ENCODE peak calls at places on chromosome 10, in eight cellular contexts. One of them, this sample, is unnamed.

GRCh38 chr10:60290558-60290957 is 99.1 kb downstream of the ANK3 start:
- DNase-seq in globus pallidus: no peak
- DNase-seq in ELF-1: no peak
- DNase-seq in A549: no peak
- DNase-seq in NCI-H2107: no peak
- DNase-seq in stomach: no peak
- DNase-seq in aorta: no peak
- DNase-seq in AG04450: no peak
- DNase-seq in this sample: peak; percentile 83

GRCh38 chr10:100890141-100890695 is 22.5 kb upstream of the SLF2 start:
- DNase-seq in aorta: no peak
- DNase-seq in NCI-H2107: no peak
- DNase-seq in ELF-1: no peak
- DNase-seq in stomach: no peak
- DNase-seq in A549: no peak
- DNase-seq in globus pallidus: no peak
- DNase-seq in AG04450: no peak
- DNase-seq in this sample: no peak

GRCh38 chr10:17512341-17513001 is 58.1 kb upstream of the ST8SIA6 start:
- DNase-seq in AG04450: peak; percentile 91
- DNase-seq in NCI-H2107: no peak
- DNase-seq in A549: peak; percentile 91
- DNase-seq in globus pallidus: no peak
- DNase-seq in ELF-1: peak; percentile 36
- DNase-seq in stomach: peak; percentile 69
- DNase-seq in aorta: peak; percentile 79
- DNase-seq in this sample: no peak

GRCh38 chr10:130519791-130520190 is 383.6 kb downstream of the GLRX3 start:
- DNase-seq in stomach: no peak
- DNase-seq in AG04450: no peak
- DNase-seq in globus pallidus: no peak
- DNase-seq in aorta: no peak
- DNase-seq in ELF-1: no peak
- DNase-seq in A549: no peak
- DNase-seq in NCI-H2107: no peak
- DNase-seq in this sample: no peak

GRCh38 chr10:125333769-125334168 is 173.4 kb upstream of the CTBP2 start:
- DNase-seq in ELF-1: no peak
- DNase-seq in stomach: no peak
- DNase-seq in A549: no peak
- DNase-seq in AG04450: no peak
- DNase-seq in NCI-H2107: no peak
- DNase-seq in aorta: no peak
- DNase-seq in globus pallidus: no peak
- DNase-seq in this sample: no peak

GRCh38 chr10:1110674-1111119 is 54.5 kb downstream of the WDR37 start:
- DNase-seq in NCI-H2107: no peak
- DNase-seq in A549: no peak
- DNase-seq in stomach: no peak
- DNase-seq in ELF-1: no peak
- DNase-seq in AG04450: no peak
- DNase-seq in globus pallidus: no peak
- DNase-seq in aorta: no peak
- DNase-seq in this sample: no peak

GRCh38 chr10:116756277-116756676 is 13.9 kb upstream of the HSPA12A start:
- DNase-seq in stomach: no peak
- DNase-seq in A549: no peak
- DNase-seq in ELF-1: no peak
- DNase-seq in aorta: peak; percentile 77
- DNase-seq in AG04450: no peak
- DNase-seq in NCI-H2107: no peak
- DNase-seq in globus pallidus: peak; percentile 95
- DNase-seq in this sample: no peak

GRCh38 chr10:13272164-13272571 is 27.7 kb downstream of the PHYH start:
- DNase-seq in stomach: no peak
- DNase-seq in A549: no peak
- DNase-seq in ELF-1: peak; percentile 17
- DNase-seq in AG04450: peak; percentile 38
- DNase-seq in NCI-H2107: peak; percentile 29
- DNase-seq in globus pallidus: peak; percentile 85
- DNase-seq in aorta: peak; percentile 56
- DNase-seq in this sample: peak; percentile 61

GRCh38 chr10:69451209-69451783 is at the start of gene TSPAN15:
- DNase-seq in A549: peak; percentile 94
- DNase-seq in stomach: peak; percentile 95
- DNase-seq in NCI-H2107: peak; percentile 12
- DNase-seq in ELF-1: peak; percentile 85
- DNase-seq in AG04450: no peak
- DNase-seq in aorta: peak; percentile 91
- DNase-seq in globus pallidus: peak; percentile 94
- DNase-seq in this sample: peak; percentile 87

GRCh38 chr10:80684217-80684616 is 146.5 kb downstream of the SH2D4B start:
- DNase-seq in aorta: no peak
- DNase-seq in stomach: no peak
- DNase-seq in AG04450: no peak
- DNase-seq in ELF-1: no peak
- DNase-seq in NCI-H2107: no peak
- DNase-seq in globus pallidus: peak; percentile 26
- DNase-seq in A549: peak; percentile 48
- DNase-seq in this sample: peak; percentile 50

GRCh38 chr10:60565492-60565891 is 175.8 kb upstream of the ANK3 start:
- DNase-seq in globus pallidus: no peak
- DNase-seq in AG04450: no peak
- DNase-seq in NCI-H2107: no peak
- DNase-seq in aorta: no peak
- DNase-seq in ELF-1: no peak
- DNase-seq in A549: no peak
- DNase-seq in stomach: no peak
- DNase-seq in this sample: no peak

GRCh38 chr10:13788701-13789447 is 202.1 kb downstream of the PRPF18 start:
- DNase-seq in AG04450: no peak
- DNase-seq in ELF-1: no peak
- DNase-seq in A549: no peak
- DNase-seq in NCI-H2107: no peak
- DNase-seq in globus pallidus: peak; percentile 54
- DNase-seq in stomach: peak; percentile 29
- DNase-seq in aorta: peak; percentile 81
- DNase-seq in this sample: no peak

GRCh38 chr10:10865913-10866312 is 151.8 kb upstream of the CELF2 start:
- DNase-seq in aorta: no peak
- DNase-seq in ELF-1: no peak
- DNase-seq in AG04450: no peak
- DNase-seq in stomach: no peak
- DNase-seq in A549: no peak
- DNase-seq in NCI-H2107: no peak
- DNase-seq in globus pallidus: no peak
- DNase-seq in this sample: no peak

GRCh38 chr10:6144609-6145413 is 56.0 kb downstream of the RBM17 start:
- DNase-seq in A549: peak; percentile 77
- DNase-seq in stomach: peak; percentile 90
- DNase-seq in ELF-1: peak; percentile 72
- DNase-seq in globus pallidus: peak; percentile 81
- DNase-seq in NCI-H2107: no peak
- DNase-seq in aorta: peak; percentile 95
- DNase-seq in AG04450: peak; percentile 45
- DNase-seq in this sample: peak; percentile 79

GRCh38 chr10:20100157-20100556 is 283.9 kb downstream of the PLXDC2 start:
- DNase-seq in A549: peak; percentile 5
- DNase-seq in stomach: no peak
- DNase-seq in ELF-1: no peak
- DNase-seq in AG04450: no peak
- DNase-seq in aorta: no peak
- DNase-seq in NCI-H2107: no peak
- DNase-seq in globus pallidus: no peak
- DNase-seq in this sample: peak; percentile 38

GRCh38 chr10:129272171-129272570 is 194.9 kb upstream of the MGMT start:
- DNase-seq in A549: no peak
- DNase-seq in globus pallidus: no peak
- DNase-seq in AG04450: no peak
- DNase-seq in aorta: no peak
- DNase-seq in NCI-H2107: no peak
- DNase-seq in stomach: no peak
- DNase-seq in ELF-1: no peak
- DNase-seq in this sample: no peak

GRCh38 chr10:101139421-101139911 is 8.4 kb downstream of the TLX1 start:
- DNase-seq in aorta: peak; percentile 43
- DNase-seq in AG04450: no peak
- DNase-seq in ELF-1: peak; percentile 66
- DNase-seq in A549: no peak
- DNase-seq in globus pallidus: no peak
- DNase-seq in stomach: no peak
- DNase-seq in NCI-H2107: no peak
- DNase-seq in this sample: peak; percentile 67

GRCh38 chr10:131899695-131900349 is 986 bp upstream of the PPP2R2D start:
- DNase-seq in ELF-1: no peak
- DNase-seq in aorta: no peak
- DNase-seq in AG04450: no peak
- DNase-seq in A549: no peak
- DNase-seq in stomach: no peak
- DNase-seq in globus pallidus: peak; percentile 26
- DNase-seq in NCI-H2107: no peak
- DNase-seq in this sample: no peak

GRCh38 chr10:73920084-73920483 is 9.2 kb downstream of the PLAU start:
- DNase-seq in stomach: no peak
- DNase-seq in AG04450: no peak
- DNase-seq in globus pallidus: peak; percentile 41
- DNase-seq in ELF-1: peak; percentile 75
- DNase-seq in NCI-H2107: no peak
- DNase-seq in A549: no peak
- DNase-seq in aorta: peak; percentile 64
- DNase-seq in this sample: no peak

GRCh38 chr10:60894816-60895215 is 49.2 kb downstream of the RHOBTB1 start:
- DNase-seq in NCI-H2107: no peak
- DNase-seq in stomach: no peak
- DNase-seq in AG04450: no peak
- DNase-seq in globus pallidus: no peak
- DNase-seq in A549: peak; percentile 13
- DNase-seq in ELF-1: no peak
- DNase-seq in aorta: no peak
- DNase-seq in this sample: no peak

GRCh38 chr10:117217196-117217761 is 20.0 kb downstream of the KCNK18 start:
- DNase-seq in stomach: no peak
- DNase-seq in NCI-H2107: no peak
- DNase-seq in ELF-1: peak; percentile 54
- DNase-seq in aorta: no peak
- DNase-seq in AG04450: no peak
- DNase-seq in globus pallidus: no peak
- DNase-seq in A549: peak; percentile 24
- DNase-seq in this sample: peak; percentile 32

GRCh38 chr10:54653518-54653917 is 147.5 kb downstream of the PCDH15 start:
- DNase-seq in ELF-1: no peak
- DNase-seq in aorta: no peak
- DNase-seq in stomach: no peak
- DNase-seq in NCI-H2107: no peak
- DNase-seq in globus pallidus: no peak
- DNase-seq in AG04450: no peak
- DNase-seq in A549: no peak
- DNase-seq in this sample: no peak

GRCh38 chr10:79058899-79059771 is 9.6 kb upstream of the ZMIZ1 start:
- DNase-seq in NCI-H2107: no peak
- DNase-seq in aorta: peak; percentile 12
- DNase-seq in ELF-1: no peak
- DNase-seq in stomach: peak; percentile 87
- DNase-seq in globus pallidus: no peak
- DNase-seq in A549: no peak
- DNase-seq in AG04450: no peak
- DNase-seq in this sample: no peak

GRCh38 chr10:86301971-86302370 is 64.6 kb downstream of the GRID1 start:
- DNase-seq in ELF-1: no peak
- DNase-seq in AG04450: no peak
- DNase-seq in A549: no peak
- DNase-seq in aorta: no peak
- DNase-seq in stomach: peak; percentile 11
- DNase-seq in NCI-H2107: no peak
- DNase-seq in globus pallidus: no peak
- DNase-seq in this sample: no peak

GRCh38 chr10:80662429-80663211 is 124.9 kb downstream of the SH2D4B start:
- DNase-seq in aorta: peak; percentile 88
- DNase-seq in globus pallidus: peak; percentile 70
- DNase-seq in stomach: peak; percentile 80
- DNase-seq in AG04450: peak; percentile 47
- DNase-seq in ELF-1: peak; percentile 96
- DNase-seq in NCI-H2107: no peak
- DNase-seq in A549: peak; percentile 84
- DNase-seq in this sample: peak; percentile 77

GRCh38 chr10:78752708-78753107 is 316.1 kb upstream of the ZMIZ1 start:
- DNase-seq in globus pallidus: no peak
- DNase-seq in NCI-H2107: no peak
- DNase-seq in ELF-1: no peak
- DNase-seq in A549: no peak
- DNase-seq in stomach: no peak
- DNase-seq in aorta: peak; percentile 24
- DNase-seq in AG04450: no peak
- DNase-seq in this sample: no peak

GRCh38 chr10:108112218-108112617 is 947.7 kb upstream of the SORCS1 start:
- DNase-seq in A549: peak; percentile 4
- DNase-seq in ELF-1: peak; percentile 16
- DNase-seq in NCI-H2107: no peak
- DNase-seq in globus pallidus: no peak
- DNase-seq in stomach: no peak
- DNase-seq in aorta: no peak
- DNase-seq in AG04450: no peak
- DNase-seq in this sample: no peak

GRCh38 chr10:69715899-69716606 is 85.7 kb upstream of the COL13A1 start:
- DNase-seq in globus pallidus: no peak
- DNase-seq in ELF-1: no peak
- DNase-seq in NCI-H2107: no peak
- DNase-seq in A549: no peak
- DNase-seq in AG04450: no peak
- DNase-seq in stomach: no peak
- DNase-seq in aorta: no peak
- DNase-seq in this sample: no peak

GRCh38 chr10:86868353-86868752 is 89.1 kb downstream of the MMRN2 start:
- DNase-seq in ELF-1: peak; percentile 91
- DNase-seq in globus pallidus: peak; percentile 20
- DNase-seq in aorta: no peak
- DNase-seq in A549: no peak
- DNase-seq in NCI-H2107: no peak
- DNase-seq in stomach: no peak
- DNase-seq in AG04450: no peak
- DNase-seq in this sample: no peak

GRCh38 chr10:78856421-78856820 is 212.3 kb upstream of the ZMIZ1 start:
- DNase-seq in NCI-H2107: no peak
- DNase-seq in A549: no peak
- DNase-seq in AG04450: no peak
- DNase-seq in globus pallidus: peak; percentile 93
- DNase-seq in aorta: peak; percentile 66
- DNase-seq in ELF-1: no peak
- DNase-seq in stomach: peak; percentile 85
- DNase-seq in this sample: no peak

GRCh38 chr10:90179696-90180407 is 478.5 kb downstream of the KIF20B start:
- DNase-seq in aorta: no peak
- DNase-seq in A549: peak; percentile 31
- DNase-seq in NCI-H2107: no peak
- DNase-seq in stomach: no peak
- DNase-seq in globus pallidus: no peak
- DNase-seq in AG04450: peak; percentile 58
- DNase-seq in ELF-1: peak; percentile 19
- DNase-seq in this sample: no peak

GRCh38 chr10:77564781-77565589 is 72.6 kb downstream of the KCNMA1 start:
- DNase-seq in aorta: peak; percentile 61
- DNase-seq in globus pallidus: no peak
- DNase-seq in A549: peak; percentile 87
- DNase-seq in stomach: no peak
- DNase-seq in ELF-1: peak; percentile 90
- DNase-seq in NCI-H2107: no peak
- DNase-seq in AG04450: no peak
- DNase-seq in this sample: no peak

GRCh38 chr10:132667613-132668394 is 118.1 kb downstream of the NKX6-2 start:
- DNase-seq in globus pallidus: no peak
- DNase-seq in aorta: no peak
- DNase-seq in A549: peak; percentile 39
- DNase-seq in ELF-1: no peak
- DNase-seq in NCI-H2107: no peak
- DNase-seq in AG04450: peak; percentile 48
- DNase-seq in stomach: no peak
- DNase-seq in this sample: no peak

GRCh38 chr10:48614481-48615383 is 9.9 kb upstream of the ARHGAP22 start:
- DNase-seq in A549: no peak
- DNase-seq in ELF-1: no peak
- DNase-seq in globus pallidus: no peak
- DNase-seq in NCI-H2107: no peak
- DNase-seq in stomach: no peak
- DNase-seq in aorta: no peak
- DNase-seq in AG04450: no peak
- DNase-seq in this sample: no peak